ENCODE peak calls at places on chromosomes 2 and 18, in seven cellular contexts. V, H, R, S, P, D and N are unnamed samples.
A peak's percentile ranks its signal among the peaks of the same experiment; 100 is the strongest.

GRCh38 chr2:157540102-157540501 is 88.6 kb downstream of the ACVR1C start:
- DNase-seq in S (no peak), V (no peak), P (no peak), H (no peak), D (no peak), R (no peak), N (no peak)

GRCh38 chr2:183253441-183254130 is 129.3 kb downstream of the NUP35 start:
- DNase-seq in V (no peak), H (no peak), R (no peak), D (no peak), S (no peak), P (no peak), N (no peak)

GRCh38 chr18:78399992-78400503 is 579.6 kb upstream of the SALL3 start:
- DNase-seq in R (no peak), H (no peak), D (no peak), V (no peak), S (no peak), P (no peak), N (no peak)

GRCh38 chr18:24246143-24246542 is 107.3 kb downstream of the CABYR start:
- DNase-seq in P (no peak), H (no peak), D (no peak), R (no peak), V (no peak), S (no peak), N (no peak)

GRCh38 chr2:10610213-10610892 is 79.4 kb downstream of the NOL10 start:
- DNase-seq in S (no peak), P (no peak), H (no peak), V (no peak), R (no peak), D (no peak), N (no peak)

GRCh38 chr2:151757861-151758260 is 23.6 kb upstream of the NEB start:
- DNase-seq in H (no peak), P (no peak), S (peak; percentile 45), R (no peak), D (no peak), V (no peak), N (no peak)

GRCh38 chr2:240420206-240420899 is 15.1 kb upstream of the GPC1 start:
- DNase-seq in V (peak; percentile 4), P (no peak), R (no peak), S (no peak), H (peak; percentile 35), D (peak; percentile 14), N (peak; percentile 30)

GRCh38 chr2:63023444-63023843 is 27.2 kb upstream of the OTX1 start:
- DNase-seq in V (no peak), P (peak; percentile 73), S (peak; percentile 57), D (no peak), H (no peak), R (peak; percentile 54), N (no peak)

GRCh38 chr2:146363731-146364130 is 1481.1 kb upstream of the ACVR2A start:
- DNase-seq in V (no peak), H (no peak), R (no peak), P (no peak), S (no peak), D (no peak), N (no peak)

GRCh38 chr2:168171069-168171762 is 76.2 kb downstream of the STK39 start:
- DNase-seq in H (no peak), V (no peak), S (no peak), R (no peak), D (no peak), P (no peak), N (no peak)

GRCh38 chr2:172465417-172466334 is 38.3 kb downstream of the ITGA6 start:
- DNase-seq in R (no peak), P (peak; percentile 87), D (peak; percentile 60), H (no peak), S (peak; percentile 88), V (peak; percentile 56), N (peak; percentile 76)

GRCh38 chr2:133500967-133501366 is 67.3 kb downstream of the NCKAP5 start:
- DNase-seq in V (no peak), R (no peak), D (no peak), S (no peak), P (no peak), H (no peak), N (no peak)

GRCh38 chr2:204544961-204545860 is at the start of gene PARD3B:
- DNase-seq in H (peak; percentile 84), S (peak; percentile 69), R (peak; percentile 18), V (peak; percentile 49), P (peak; percentile 57), D (peak; percentile 61), N (peak; percentile 72)

DNA sequence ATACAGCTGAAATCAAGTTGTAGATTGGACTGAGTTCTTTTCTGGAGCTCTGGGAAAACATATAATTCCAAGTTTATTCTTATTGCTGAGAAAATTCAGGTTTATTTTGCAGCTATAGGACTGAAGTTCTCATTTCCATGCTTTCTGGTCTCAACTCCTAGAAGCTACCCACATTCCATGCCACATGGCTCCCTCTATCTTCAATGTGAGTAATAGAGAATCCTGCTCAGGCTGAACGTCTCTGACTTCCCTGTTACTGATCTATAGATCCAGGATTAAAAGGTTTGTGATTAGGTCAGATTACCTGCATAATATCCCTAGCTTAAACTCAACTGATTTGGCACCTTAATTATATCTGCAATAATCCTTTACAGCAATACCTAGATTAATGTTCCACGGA is 453.8 kb upstream of the MC4R start:
- DNase-seq in P (no peak), D (no peak), V (no peak), H (no peak), R (no peak), S (no peak), N (no peak)
- TF ChIP-seq CTCF in P (no peak), D (no peak), V (peak; percentile 6), H (no peak), R (no peak), S (no peak), N (no peak)

GRCh38 chr2:4915348-4915747 is 776.8 kb upstream of the SOX11 start:
- DNase-seq in P (no peak), V (no peak), D (no peak), R (no peak), S (no peak), H (no peak), N (no peak)

GRCh38 chr2:4909486-4909885 is 782.7 kb upstream of the SOX11 start:
- DNase-seq in S (no peak), H (no peak), D (no peak), P (no peak), R (no peak), V (no peak), N (no peak)

GRCh38 chr2:4914551-4914950 is 777.6 kb upstream of the SOX11 start:
- DNase-seq in D (peak; percentile 30), R (no peak), V (no peak), H (no peak), P (peak; percentile 41), S (peak; percentile 1), N (no peak)
- H3K4me3 ChIP-seq in D (no peak overlapping the region), R (no peak overlapping the region), V (no peak overlapping the region), H (no peak overlapping the region), P (no peak overlapping the region), S (no peak overlapping the region), N (no peak overlapping the region)

GRCh38 chr18:34809697-34810096 is 99.6 kb downstream of the DTNA start:
- DNase-seq in D (no peak), H (no peak), S (peak; percentile 72), P (peak; percentile 39), R (peak; percentile 50), V (peak; percentile 12), N (no peak)
- H3K27ac ChIP-seq in D (no peak overlapping the region), H (no peak overlapping the region), S (no peak overlapping the region), P (no peak overlapping the region), R (no peak overlapping the region), V (no peak overlapping the region), N (no peak overlapping the region)

GRCh38 chr2:46672752-46673151 is 193.4 kb downstream of the TMEM247 start:
- DNase-seq in V (no peak), R (no peak), S (no peak), P (no peak), D (no peak), H (no peak), N (no peak)
- TF ChIP-seq CTCF in V (no peak), R (no peak), S (no peak), P (no peak), D (no peak), H (no peak), N (no peak)

GRCh38 chr2:23404426-23404825 is 19.4 kb downstream of the KLHL29 start:
- DNase-seq in P (peak; percentile 80), V (peak; percentile 18), H (no peak), D (peak; percentile 72), R (no peak), S (peak; percentile 83), N (peak; percentile 33)
- H3K4me3 ChIP-seq in P (no peak overlapping the region), V (peak overlapping the region; percentile 1), H (no peak overlapping the region), D (no peak overlapping the region), R (no peak overlapping the region), S (no peak overlapping the region), N (no peak overlapping the region)

DNA sequence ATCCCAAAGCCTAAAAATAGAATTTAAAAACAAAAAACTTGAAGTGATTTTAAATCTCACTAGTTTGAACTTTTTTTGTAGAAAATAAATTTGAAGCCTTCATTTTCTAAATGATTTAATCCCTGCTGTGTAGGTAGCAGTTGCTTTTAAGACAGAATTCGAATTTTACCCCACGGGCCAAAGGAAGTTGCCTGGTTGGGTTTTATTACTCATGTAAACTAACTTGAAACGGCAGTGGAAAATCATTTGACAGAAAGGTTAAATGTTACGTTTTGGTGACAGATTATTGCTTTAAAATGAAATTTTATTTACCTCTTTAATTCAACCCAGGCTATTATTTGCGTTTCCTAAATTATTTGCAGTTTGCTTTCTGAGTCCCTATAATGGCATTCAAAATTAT is 2.0 kb downstream of the MAPRE2 start:
- DNase-seq in S (no peak), H (no peak), V (no peak), P (no peak), R (no peak), D (no peak), N (no peak)
- H3K27ac ChIP-seq in S (no peak overlapping the region), H (peak overlapping the region; percentile 91), V (peak overlapping the region; percentile 85), P (no peak overlapping the region), R (no peak overlapping the region), D (peak overlapping the region; percentile 86), N (peak overlapping the region; percentile 91)